ENCODE peak calls at places on chromosomes 13 and 19, in four cellular contexts. I is PC-3, W is Karpas-422, S is GM23248. E is an unnamed sample.

GRCh38 chr19:16581971-16582343 is 9.7 kb upstream of the SLC35E1 start:
- DNase-seq in W (no peak), I (no peak), S (peak; percentile 56), E (peak; percentile 31)

GRCh38 chr13:45280751-45281634 is 60.0 kb downstream of the TPT1 start:
- DNase-seq in W (peak; percentile 91), I (peak; percentile 83), S (peak; percentile 90), E (peak; percentile 74)

GRCh38 chr13:113616991-113617749 is 32.6 kb downstream of the TFDP1 start:
- DNase-seq in W (no peak), S (no peak), I (no peak), E (peak; percentile 73)

GRCh38 chr13:45180713-45181601 is 19.9 kb downstream of the KCTD4 start:
- DNase-seq in W (no peak), I (peak; percentile 42), S (peak; percentile 63), E (peak; percentile 39)

GRCh38 chr19:41540041-41540695 is 35.8 kb upstream of the CEACAM21 start:
- DNase-seq in I (no peak), W (no peak), S (no peak), E (no peak)

GRCh38 chr19:3323026-3323425 is 43.4 kb upstream of the NFIC start:
- DNase-seq in W (no peak), I (no peak), S (no peak), E (no peak)

GRCh38 chr13:36666482-36667264 is 7.1 kb upstream of the SERTM1 start:
- DNase-seq in W (peak; percentile 35), S (no peak), I (no peak), E (no peak)

GRCh38 chr19:49716154-49716553 is 25.2 kb downstream of the CPT1C start:
- DNase-seq in I (no peak), W (peak; percentile 48), S (no peak), E (no peak)

DNA sequence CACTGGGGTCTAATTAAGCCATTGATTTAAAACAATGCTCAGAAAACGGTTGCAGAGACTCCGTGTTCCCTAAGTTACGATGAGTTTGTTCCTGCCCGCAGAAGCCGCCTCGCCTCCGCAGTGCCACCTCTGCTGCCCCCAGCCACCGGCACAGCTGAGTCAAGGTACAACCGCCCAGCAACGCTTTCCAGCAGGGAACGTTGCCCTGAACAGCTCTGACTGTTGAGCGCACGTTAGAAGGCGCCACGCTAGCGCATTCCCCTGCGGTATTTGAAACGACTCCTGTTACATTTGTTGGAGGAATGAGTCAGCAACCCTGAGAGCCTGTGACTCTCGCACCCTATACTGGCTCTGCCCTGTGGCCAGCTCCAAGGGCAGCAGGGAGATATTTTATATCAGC is 302.7 kb downstream of the TEX29 start:
- DNase-seq in I (no peak), W (no peak), S (no peak), E (no peak)
- H2AFZ ChIP-seq in I (no peak overlapping the region), W (no peak overlapping the region), S (no peak overlapping the region), E (no peak overlapping the region)

DNA sequence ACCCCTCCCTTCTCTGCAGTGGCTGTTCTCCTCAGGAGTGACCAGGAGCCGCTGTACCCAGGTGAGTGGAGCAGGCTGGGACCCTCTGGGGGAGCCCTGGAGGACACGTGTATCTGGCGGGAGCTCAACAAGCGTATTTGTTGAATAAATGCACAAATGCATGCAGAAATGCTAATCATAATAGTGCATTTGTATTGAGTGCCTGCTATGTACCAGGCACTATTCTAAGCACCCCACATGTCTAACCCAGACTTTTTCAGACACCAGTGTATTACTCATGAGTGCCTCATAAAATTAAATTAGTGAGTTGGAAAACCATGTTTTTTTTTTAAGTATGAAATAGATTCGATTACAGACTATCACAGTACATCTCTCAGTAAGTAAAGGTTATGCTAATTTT is 7.9 kb downstream of the HPN start:
- DNase-seq in W (no peak), S (peak; percentile 16), I (no peak), E (no peak)
- H2AFZ ChIP-seq in W (no peak overlapping the region), S (no peak overlapping the region), I (no peak overlapping the region), E (no peak overlapping the region)

GRCh38 chr13:67351915-67352314 is 121.8 kb upstream of the PCDH9 start:
- DNase-seq in I (no peak), S (no peak), W (no peak), E (peak; percentile 9)

GRCh38 chr13:67355791-67356190 is 125.7 kb upstream of the PCDH9 start:
- DNase-seq in W (no peak), I (no peak), S (no peak), E (no peak)

GRCh38 chr13:67351114-67351513 is 121.0 kb upstream of the PCDH9 start:
- DNase-seq in S (no peak), W (no peak), I (no peak), E (no peak)

GRCh38 chr13:67353031-67353430 is 122.9 kb upstream of the PCDH9 start:
- DNase-seq in S (no peak), W (no peak), I (no peak), E (no peak)

GRCh38 chr13:67353891-67354459 is 123.8 kb upstream of the PCDH9 start:
- DNase-seq in W (peak; percentile 62), I (no peak), S (no peak), E (peak; percentile 39)
- H2AFZ ChIP-seq in W (no peak overlapping the region), I (peak overlapping the region; percentile 30), S (no peak overlapping the region), E (no peak overlapping the region)

GRCh38 chr19:11323601-11324078 is 15.8 kb downstream of the RAB3D start:
- DNase-seq in W (no peak), I (no peak), S (no peak), E (no peak)
- H2AFZ ChIP-seq in W (no peak overlapping the region), I (no peak overlapping the region), S (peak overlapping the region; percentile 52), E (no peak overlapping the region)

GRCh38 chr13:110684388-110685056 is 21.4 kb downstream of the CARS2 start:
- DNase-seq in S (no peak), I (no peak), W (no peak), E (no peak)
- H2AFZ ChIP-seq in S (no peak overlapping the region), I (no peak overlapping the region), W (no peak overlapping the region), E (no peak overlapping the region)

GRCh38 chr13:59873309-59873708 is 290.4 kb downstream of the DIAPH3 start:
- DNase-seq in I (no peak), S (no peak), W (no peak), E (no peak)

GRCh38 chr13:59874973-59875372 is 288.8 kb downstream of the DIAPH3 start:
- DNase-seq in W (no peak), S (no peak), I (no peak), E (no peak)

GRCh38 chr13:59879281-59879680 is 284.4 kb downstream of the DIAPH3 start:
- DNase-seq in W (no peak), S (no peak), I (no peak), E (peak; percentile 5)

GRCh38 chr13:59877933-59878332 is 285.8 kb downstream of the DIAPH3 start:
- DNase-seq in S (peak; percentile 69), I (peak; percentile 58), W (no peak), E (peak; percentile 41)

DNA sequence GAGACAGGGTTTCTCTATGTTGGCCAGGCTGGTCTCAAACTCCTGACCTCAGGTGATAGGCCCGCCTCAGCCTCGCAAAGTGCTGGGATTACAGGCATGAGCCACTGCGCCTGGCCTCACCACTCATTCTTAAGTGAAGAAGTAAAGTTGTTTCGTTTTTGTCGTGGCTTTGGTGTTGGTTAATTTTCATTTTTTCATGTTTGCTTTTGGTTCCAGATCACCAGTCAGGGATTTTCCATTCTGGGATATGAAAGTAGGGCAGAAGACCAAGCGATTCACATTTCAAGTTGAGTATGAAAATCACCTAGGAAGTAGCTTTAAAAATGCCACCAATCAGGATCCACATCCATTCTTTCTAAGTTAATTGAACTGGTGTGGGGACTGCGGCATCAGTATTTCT is 289.9 kb downstream of the DIAPH3 start:
- DNase-seq in S (no peak), W (no peak), I (no peak), E (no peak)
- H2AFZ ChIP-seq in S (no peak overlapping the region), W (no peak overlapping the region), I (no peak overlapping the region), E (no peak overlapping the region)

GRCh38 chr13:102774596-102775375 is 1.2 kb upstream of the TEX30 start:
- DNase-seq in I (no peak), S (no peak), W (no peak), E (no peak)
- H2AFZ ChIP-seq in I (no peak overlapping the region), S (peak overlapping the region; percentile 96), W (no peak overlapping the region), E (no peak overlapping the region)

GRCh38 chr19:32418155-32418554 is 12.6 kb downstream of the DPY19L3 start:
- DNase-seq in W (no peak), S (no peak), I (no peak), E (no peak)
- H2AFZ ChIP-seq in W (no peak overlapping the region), S (no peak overlapping the region), I (no peak overlapping the region), E (no peak overlapping the region)

GRCh38 chr13:99075268-99076191 is 97.7 kb upstream of the DOCK9 start:
- DNase-seq in I (no peak), W (no peak), S (no peak), E (no peak)
- H2AFZ ChIP-seq in I (no peak overlapping the region), W (no peak overlapping the region), S (no peak overlapping the region), E (no peak overlapping the region)